ENCODE peak calls at places on chromosomes 2 and 18, in eight cellular contexts. G is CD8-positive, alpha-beta T cell; W is adipocyte; L is DND-41; S is colonic mucosa; D is effector memory CD4-positive, alpha-beta T cell; E is prostate gland; J is cardiac muscle cell. R is an unnamed sample.

GRCh38 chr18:27185025-27185763 is at the start of gene CHST9:
- DNase-seq in G (no peak), W (no peak), L (no peak), S (no peak), D (no peak), E (peak; percentile 22), J (no peak), R (no peak)

GRCh38 chr2:152874955-152875354 is 156.5 kb downstream of the ARL6IP6 start:
- DNase-seq in G (no peak), W (no peak), L (no peak), S (no peak), D (no peak), E (no peak), J (no peak), R (no peak)

GRCh38 chr2:171574149-171574795 is 52.0 kb downstream of the CYBRD1 start:
- DNase-seq in G (peak; percentile 87), W (peak; percentile 91), L (peak; percentile 56), S (peak; percentile 77), D (peak; percentile 57), E (peak; percentile 57), J (peak; percentile 83), R (peak; percentile 91)

GRCh38 chr2:58620896-58621295 is 379.8 kb upstream of the FANCL start:
- DNase-seq in G (no peak), W (no peak), L (no peak), S (no peak), D (no peak), E (no peak), J (no peak), R (peak; percentile 5)

GRCh38 chr2:129004485-129004884 is 685.8 kb upstream of the HS6ST1 start:
- DNase-seq in G (no peak), W (no peak), L (no peak), S (peak; percentile 42), D (no peak), E (no peak), J (no peak), R (no peak)

GRCh38 chr2:25042321-25043240 is 705 bp downstream of the EFR3B start:
- DNase-seq in G (peak; percentile 50), W (peak; percentile 74), L (no peak), S (peak; percentile 36), D (no peak), E (peak; percentile 8), J (peak; percentile 38), R (peak; percentile 90)

GRCh38 chr18:61637319-61637718 is 255.5 kb downstream of the RNF152 start:
- DNase-seq in G (no peak), W (no peak), L (no peak), S (peak; percentile 67), D (no peak), E (no peak), J (no peak), R (no peak)

GRCh38 chr2:149038442-149039212 is at the start of gene LYPD6B:
- DNase-seq in G (no peak), W (peak; percentile 58), L (no peak), S (peak; percentile 65), D (no peak), E (peak; percentile 69), J (peak; percentile 4), R (peak; percentile 89)

GRCh38 chr2:208042041-208042440 is 16.7 kb upstream of the PLEKHM3 start:
- DNase-seq in G (no peak), W (peak; percentile 36), L (no peak), S (no peak), D (no peak), E (no peak), J (peak; percentile 13), R (peak; percentile 54)

GRCh38 chr2:139142252-139142651 is 362.1 kb upstream of the NXPH2 start:
- DNase-seq in G (no peak), W (peak; percentile 47), L (peak; percentile 8), S (no peak), D (no peak), E (no peak), J (peak; percentile 43), R (no peak)

GRCh38 chr2:108587621-108588020 is 53.4 kb downstream of the LIMS1 start:
- DNase-seq in G (no peak), W (peak; percentile 66), L (no peak), S (no peak), D (no peak), E (no peak), J (peak; percentile 81), R (peak; percentile 73)

GRCh38 chr2:192128655-192129054 is 66.1 kb downstream of the TMEFF2 start:
- DNase-seq in G (no peak), W (no peak), L (no peak), S (no peak), D (no peak), E (no peak), J (peak; percentile 28), R (peak; percentile 9)

GRCh38 chr2:101971836-101972235 is 19.9 kb upstream of the IL1R2 start:
- DNase-seq in G (no peak), W (peak; percentile 36), L (no peak), S (no peak), D (no peak), E (no peak), J (peak; percentile 57), R (no peak)

GRCh38 chr2:101967826-101968498 is 23.8 kb upstream of the IL1R2 start:
- DNase-seq in G (no peak), W (peak; percentile 76), L (no peak), S (no peak), D (no peak), E (peak; percentile 86), J (peak; percentile 83), R (no peak)

GRCh38 chr2:101972621-101973434 is 18.9 kb upstream of the IL1R2 start:
- DNase-seq in G (no peak), W (peak; percentile 74), L (no peak), S (no peak), D (no peak), E (no peak), J (peak; percentile 96), R (peak; percentile 92)

GRCh38 chr2:101970901-101971300 is 20.9 kb upstream of the IL1R2 start:
- DNase-seq in G (no peak), W (no peak), L (no peak), S (no peak), D (no peak), E (no peak), J (peak; percentile 23), R (no peak)

DNA sequence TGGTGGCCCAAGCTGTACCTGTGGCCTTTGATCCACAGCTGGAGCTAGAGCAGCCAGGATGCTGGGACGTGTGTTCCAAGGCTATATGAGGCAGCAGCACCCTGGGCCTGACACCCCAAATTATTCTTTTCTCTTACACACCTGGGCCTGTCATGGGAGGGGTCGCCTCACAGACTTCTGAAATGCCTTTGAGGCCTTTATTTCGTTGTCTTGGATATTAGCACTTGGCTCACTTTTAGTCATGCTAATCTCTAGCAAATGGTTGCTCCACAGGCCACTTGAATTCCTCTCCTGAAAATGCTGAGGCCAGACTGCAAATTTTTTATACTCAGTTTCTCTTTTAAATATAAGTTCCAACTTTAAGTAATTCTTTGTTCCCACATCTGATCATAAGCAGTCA is 22.0 kb upstream of the IL1R2 start:
- DNase-seq in G (no peak), W (no peak), L (no peak), S (no peak), D (no peak), E (no peak), J (no peak), R (no peak)
- H3K9me3 ChIP-seq in G (no peaks in the 10 kb centered on the region), W (peaks cover 10% of the 10 kb centered on the region), L (no peaks in the 10 kb centered on the region), S (no peaks in the 10 kb centered on the region), D (no peaks in the 10 kb centered on the region), E (no peaks in the 10 kb centered on the region), J (no peaks in the 10 kb centered on the region), R (peaks cover 3% of the 10 kb centered on the region)

GRCh38 chr2:239768907-239769573 is 256.1 kb downstream of the NDUFA10 start:
- DNase-seq in G (no peak), W (no peak), L (no peak), S (no peak), D (no peak), E (no peak), J (no peak), R (peak; percentile 67)

GRCh38 chr2:239768031-239768800 is 256.9 kb downstream of the NDUFA10 start:
- DNase-seq in G (no peak), W (no peak), L (no peak), S (no peak), D (no peak), E (no peak), J (no peak), R (peak; percentile 32)

GRCh38 chr2:239772721-239773120 is 252.4 kb downstream of the NDUFA10 start:
- DNase-seq in G (no peak), W (no peak), L (no peak), S (no peak), D (no peak), E (no peak), J (no peak), R (peak; percentile 4)

GRCh38 chr2:239769574-239770145 is 255.5 kb downstream of the NDUFA10 start:
- DNase-seq in G (no peak), W (no peak), L (no peak), S (no peak), D (no peak), E (peak; percentile 21), J (no peak), R (peak; percentile 25)

DNA sequence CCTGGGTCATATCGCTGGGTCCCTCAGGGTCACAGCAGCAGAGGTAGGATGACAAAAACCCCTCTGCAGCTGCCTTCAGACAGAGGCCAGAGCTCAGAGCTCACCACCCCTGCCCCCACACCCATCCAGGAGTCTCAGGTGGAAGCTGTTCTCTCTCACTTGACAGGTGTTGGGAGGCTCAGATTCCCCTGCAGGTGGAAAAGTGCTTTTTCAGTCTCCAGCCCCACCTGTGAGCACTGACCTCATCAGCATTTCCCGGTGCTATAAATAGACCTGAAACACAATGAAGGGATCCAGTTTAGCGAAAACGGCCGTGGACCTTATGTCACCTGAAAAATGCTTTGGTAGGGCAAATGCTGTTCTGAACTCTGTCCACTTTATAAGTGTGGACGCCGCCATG is 254.9 kb downstream of the NDUFA10 start:
- DNase-seq in G (no peak), W (no peak), L (no peak), S (no peak), D (no peak), E (no peak), J (no peak), R (no peak)
- H3K9me3 ChIP-seq in G (no peaks in the 10 kb centered on the region), W (peaks cover 15% of the 10 kb centered on the region), L (peaks cover 10% of the 10 kb centered on the region), S (no peaks in the 10 kb centered on the region), D (no peaks in the 10 kb centered on the region), E (no peaks in the 10 kb centered on the region), J (no peaks in the 10 kb centered on the region), R (peaks cover 3% of the 10 kb centered on the region)

GRCh38 chr2:236262238-236262637 is 2.0 kb downstream of the ASB18 start:
- DNase-seq in G (no peak), W (no peak), L (no peak), S (no peak), D (no peak), E (no peak), J (no peak), R (no peak)

GRCh38 chr2:236261452-236261851 is 2.8 kb downstream of the ASB18 start:
- DNase-seq in G (no peak), W (no peak), L (no peak), S (no peak), D (no peak), E (no peak), J (no peak), R (no peak)

GRCh38 chr2:236264256-236264655 is at the start of gene ASB18:
- DNase-seq in G (no peak), W (no peak), L (no peak), S (no peak), D (no peak), E (no peak), J (no peak), R (no peak)

GRCh38 chr2:236265675-236266074 is 1.5 kb upstream of the ASB18 start:
- DNase-seq in G (no peak), W (no peak), L (no peak), S (no peak), D (no peak), E (no peak), J (no peak), R (no peak)
- H3K9me3 ChIP-seq in G (peaks cover 6% of the 10 kb centered on the region), W (peaks cover 16% of the 10 kb centered on the region), L (peaks cover 15% of the 10 kb centered on the region), S (no peaks in the 10 kb centered on the region), D (no peaks in the 10 kb centered on the region), E (no peaks in the 10 kb centered on the region), J (no peaks in the 10 kb centered on the region), R (no peaks in the 10 kb centered on the region)

GRCh38 chr2:22290293-22290692 is 1094.7 kb upstream of the KLHL29 start:
- DNase-seq in G (no peak), W (no peak), L (no peak), S (no peak), D (no peak), E (no peak), J (no peak), R (no peak)
- H3K9me3 ChIP-seq in G (no peaks in the 10 kb centered on the region), W (no peaks in the 10 kb centered on the region), L (no peaks in the 10 kb centered on the region), S (no peaks in the 10 kb centered on the region), D (no peaks in the 10 kb centered on the region), E (no peaks in the 10 kb centered on the region), J (no peaks in the 10 kb centered on the region), R (no peaks in the 10 kb centered on the region)

R was measured in osteoblast.